ENCODE peak calls at places on chromosomes 13 and 19, in seven cellular contexts. W is epithelial cell of esophagus; D is MCF 10A; N is Peyer's patch; E is thoracic aorta; J is AG04450; S is CD8-positive, alpha-beta T cell. P is an unnamed sample.
A peak's percentile ranks its signal among the peaks of the same experiment; 100 is the strongest.

GRCh38 chr19:27746691-27747380 is 1466.1 kb downstream of the UQCRFS1 start:
- DNase-seq in N (peak; percentile 47), D (no peak), J (no peak), W (peak; percentile 46), E (no peak), S (peak; percentile 42), P (peak; percentile 60)

GRCh38 chr19:38912600-38913514 is 871 bp upstream of the CCER2 start:
- DNase-seq in D (no peak), W (no peak), S (no peak), E (no peak), N (no peak), J (no peak), P (no peak)

GRCh38 chr13:27211771-27212364 is 39.5 kb upstream of the RPL21 start:
- DNase-seq in W (peak; percentile 82), J (peak; percentile 24), S (no peak), D (peak; percentile 77), E (no peak), N (no peak), P (no peak)

GRCh38 chr19:11425719-11426457 is 6.8 kb upstream of the RGL3 start:
- DNase-seq in D (no peak), E (no peak), J (no peak), W (no peak), S (no peak), N (no peak), P (no peak)

GRCh38 chr13:48749144-48749543 is 95.4 kb downstream of the CYSLTR2 start:
- DNase-seq in S (no peak), J (no peak), N (no peak), E (no peak), W (peak; percentile 85), D (peak; percentile 17), P (no peak)

GRCh38 chr19:11405846-11406643 is 13.1 kb downstream of the RGL3 start:
- DNase-seq in D (peak; percentile 49), N (no peak), E (no peak), W (no peak), S (no peak), J (no peak), P (no peak)

GRCh38 chr13:73514208-73514607 is 455.4 kb downstream of the KLF5 start:
- DNase-seq in E (no peak), W (peak; percentile 19), J (no peak), N (no peak), D (no peak), S (no peak), P (no peak)

GRCh38 chr13:29543230-29544215 is 52.0 kb downstream of the SLC7A1 start:
- DNase-seq in W (peak; percentile 38), S (no peak), J (no peak), E (no peak), D (peak; percentile 29), N (peak; percentile 81), P (no peak)

GRCh38 chr19:18364826-18365528 is 21.0 kb upstream of the GDF15 start:
- DNase-seq in S (no peak), J (peak; percentile 97), D (peak; percentile 97), E (peak; percentile 40), W (peak; percentile 94), N (peak; percentile 72), P (no peak)

GRCh38 chr13:84844473-84844872 is 954.7 kb downstream of the SLITRK6 start:
- DNase-seq in J (no peak), D (peak; percentile 60), E (no peak), N (no peak), W (peak; percentile 57), S (no peak), P (no peak)

DNA sequence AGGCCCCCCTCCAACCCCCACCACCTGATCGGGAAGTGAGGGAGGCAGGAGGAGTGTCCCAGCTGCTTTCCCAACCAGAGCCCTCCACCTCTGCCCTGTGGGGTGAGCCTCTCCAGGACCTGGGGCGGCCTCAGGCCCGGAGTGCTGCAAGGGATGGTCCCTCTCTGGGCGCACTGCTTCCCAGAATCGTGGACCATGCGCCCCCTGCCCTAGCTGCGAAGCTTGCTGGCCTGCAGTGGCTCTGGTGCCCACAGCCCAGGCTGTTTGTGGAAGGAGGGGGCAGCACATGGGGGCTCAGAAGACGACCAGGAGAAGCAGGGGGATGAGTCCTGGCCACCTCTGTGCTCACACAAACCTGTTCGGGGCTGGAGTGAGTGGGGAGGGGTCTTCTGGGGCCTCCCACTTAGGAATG is 33.6 kb downstream of the CEBPG start:
- DNase-seq in N (no peak), J (no peak), W (no peak), S (no peak), E (no peak), D (no peak), P (no peak)
- TF ChIP-seq CTCF in N (no peak), J (no peak), W (no peak), S (peak; percentile 37), E (peak; percentile 27), D (no peak), P (peak; percentile 9)

DNA sequence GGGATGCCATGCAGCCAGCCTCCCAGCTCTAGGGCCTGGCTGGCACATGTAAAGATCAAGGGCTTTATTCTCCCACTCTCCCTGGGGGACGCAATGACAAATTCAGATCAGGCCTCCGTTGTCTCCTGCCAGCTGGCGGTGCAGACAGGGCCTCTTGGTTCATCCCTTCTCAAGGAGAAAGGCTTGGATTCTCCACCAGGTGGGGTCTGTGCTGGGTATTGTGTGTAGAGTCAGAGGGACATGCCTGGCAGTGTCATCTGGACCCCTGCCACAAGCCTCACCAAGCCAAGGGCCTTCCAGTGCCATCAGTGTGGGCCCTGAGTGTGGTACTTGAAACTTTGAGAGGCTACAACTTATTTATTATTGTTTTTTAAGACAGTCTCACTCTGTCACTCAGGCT is 8.4 kb upstream of the PTPRS start:
- DNase-seq in W (no peak), E (no peak), S (no peak), J (no peak), N (no peak), D (peak; percentile 14), P (no peak)
- TF ChIP-seq CTCF in W (no peak), E (no peak), S (no peak), J (no peak), N (no peak), D (no peak), P (peak; percentile 28)

GRCh38 chr13:63455938-63456337 is 2040.3 kb upstream of the PCDH20 start:
- DNase-seq in N (no peak), E (no peak), J (no peak), W (no peak), S (no peak), D (no peak), P (no peak)
- TF ChIP-seq CTCF in N (no peak), E (no peak), J (peak; percentile 19), W (no peak), S (no peak), D (no peak), P (peak; percentile 62)

GRCh38 chr19:47022541-47023447 is 3.2 kb downstream of the NPAS1 start:
- DNase-seq in J (no peak), D (no peak), N (no peak), W (no peak), E (no peak), S (no peak), P (no peak)
- TF ChIP-seq CTCF in J (no peak), D (no peak), N (no peak), W (no peak), E (no peak), S (no peak), P (no peak)

GRCh38 chr19:49766007-49766937 is 529 bp upstream of the AP2A1 start:
- DNase-seq in W (peak; percentile 100), D (peak; percentile 100), S (peak; percentile 99), N (peak; percentile 100), J (peak; percentile 100), E (peak; percentile 99), P (peak; percentile 98)
- TF ChIP-seq CTCF in W (no peak), D (no peak), S (no peak), N (peak; percentile 19), J (no peak), E (no peak), P (no peak)

GRCh38 chr13:108525867-108526266 is 103.5 kb upstream of the MYO16 start:
- DNase-seq in E (no peak), D (no peak), S (no peak), W (no peak), J (no peak), N (no peak), P (no peak)
- TF ChIP-seq CTCF in E (no peak), D (no peak), S (no peak), W (no peak), J (no peak), N (no peak), P (no peak)

GRCh38 chr19:1406818-1407661 is at the start of gene DAZAP1:
- DNase-seq in S (peak; percentile 100), E (peak; percentile 87), N (peak; percentile 99), D (peak; percentile 99), J (peak; percentile 95), W (peak; percentile 98), P (peak; percentile 100)
- TF ChIP-seq CTCF in S (peak; percentile 70), E (peak; percentile 16), N (peak; percentile 49), D (peak; percentile 44), J (peak; percentile 58), W (peak; percentile 60), P (peak; percentile 76)

GRCh38 chr19:44643605-44644390 is at the start of gene PVR:
- DNase-seq in N (peak; percentile 83), J (no peak), S (peak; percentile 53), E (peak; percentile 26), W (peak; percentile 77), D (peak; percentile 82), P (peak; percentile 78)
- TF ChIP-seq CTCF in N (peak; percentile 13), J (no peak), S (no peak), E (no peak), W (no peak), D (no peak), P (no peak)

GRCh38 chr13:51728972-51729371 is 75.0 kb downstream of the DHRS12 start:
- DNase-seq in E (no peak), S (no peak), W (peak; percentile 96), J (peak; percentile 53), D (peak; percentile 89), N (no peak), P (no peak)

GRCh38 chr13:51729853-51730553 is 74.0 kb downstream of the DHRS12 start:
- DNase-seq in E (peak; percentile 28), N (no peak), D (peak; percentile 75), W (peak; percentile 81), S (no peak), J (peak; percentile 44), P (no peak)

GRCh38 chr13:51733656-51734334 is 70.2 kb downstream of the DHRS12 start:
- DNase-seq in N (no peak), E (no peak), S (no peak), W (peak; percentile 74), D (peak; percentile 55), J (no peak), P (no peak)

GRCh38 chr13:51730927-51731326 is 73.0 kb downstream of the DHRS12 start:
- DNase-seq in E (no peak), W (no peak), J (no peak), S (no peak), D (no peak), N (no peak), P (no peak)

DNA sequence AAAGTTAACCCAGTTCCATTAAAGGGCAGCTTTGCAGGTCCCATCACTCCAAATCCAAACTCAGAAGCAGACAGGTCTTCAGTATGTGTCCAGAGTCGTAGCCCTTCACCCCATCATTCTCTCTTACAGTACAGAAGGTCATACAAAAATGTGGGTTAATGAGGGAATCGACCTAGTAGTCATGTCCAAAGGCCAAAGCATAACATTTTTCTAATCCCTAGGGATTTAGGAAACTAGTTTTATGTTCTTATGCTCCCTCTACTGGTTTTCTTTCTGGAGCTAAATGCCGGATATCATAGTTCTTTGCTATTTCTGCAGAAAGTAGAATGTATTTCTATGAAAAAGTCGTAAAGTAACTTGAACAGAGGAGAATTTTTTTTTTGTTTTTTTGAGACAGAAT is 72.2 kb downstream of the DHRS12 start:
- DNase-seq in S (no peak), E (no peak), J (no peak), W (no peak), N (no peak), D (peak; percentile 26), P (no peak)
- TF ChIP-seq CTCF in S (no peak), E (peak; percentile 53), J (peak; percentile 55), W (peak; percentile 18), N (no peak), D (no peak), P (peak; percentile 30)

P was measured in type B pancreatic cell.